ENCODE peak calls at places on chromosome 11, in ten cellular contexts. One of them, this sample, is unnamed.

GRCh38 chr11:61587541-61587941 is 6.7 kb upstream of the SYT7 start:
- DNase-seq in sigmoid colon: peak
- DNase-seq in lower lobe of right lung: peak
- DNase-seq in Peyer's patch: peak
- DNase-seq in psoas muscle: peak
- DNase-seq in mammary epithelial cell: no peak
- DNase-seq in GM12878: no peak
- DNase-seq in WTC11: peak
- DNase-seq in astrocyte of the spinal cord: no peak
- DNase-seq in tibial nerve: no peak
- DNase-seq in this sample: no peak

GRCh38 chr11:92227233-92227593 is 2.6 kb downstream of the FAT3 start:
- DNase-seq in sigmoid colon: no peak
- DNase-seq in lower lobe of right lung: no peak
- DNase-seq in Peyer's patch: no peak
- DNase-seq in psoas muscle: no peak
- DNase-seq in mammary epithelial cell: no peak
- DNase-seq in GM12878: no peak
- DNase-seq in WTC11: peak
- DNase-seq in astrocyte of the spinal cord: no peak
- DNase-seq in tibial nerve: no peak
- DNase-seq in this sample: no peak

GRCh38 chr11:721913-722811 is 16.1 kb downstream of the EPS8L2 start:
- DNase-seq in sigmoid colon: no peak
- DNase-seq in lower lobe of right lung: peak
- DNase-seq in Peyer's patch: peak
- DNase-seq in psoas muscle: peak
- DNase-seq in mammary epithelial cell: no peak
- DNase-seq in GM12878: no peak
- DNase-seq in WTC11: no peak
- DNase-seq in astrocyte of the spinal cord: no peak
- DNase-seq in tibial nerve: no peak
- DNase-seq in this sample: no peak

GRCh38 chr11:130522284-130522961 is 74.0 kb downstream of the ADAMTS15 start:
- DNase-seq in sigmoid colon: peak
- DNase-seq in lower lobe of right lung: peak
- DNase-seq in Peyer's patch: peak
- DNase-seq in psoas muscle: peak
- DNase-seq in mammary epithelial cell: peak
- DNase-seq in GM12878: no peak
- DNase-seq in WTC11: peak
- DNase-seq in astrocyte of the spinal cord: peak
- DNase-seq in tibial nerve: peak
- DNase-seq in this sample: no peak

GRCh38 chr11:35047179-35047578 is 91.8 kb upstream of the CD44 start:
- DNase-seq in sigmoid colon: no peak
- DNase-seq in lower lobe of right lung: no peak
- DNase-seq in Peyer's patch: peak
- DNase-seq in psoas muscle: no peak
- DNase-seq in mammary epithelial cell: no peak
- DNase-seq in GM12878: no peak
- DNase-seq in WTC11: no peak
- DNase-seq in astrocyte of the spinal cord: no peak
- DNase-seq in tibial nerve: no peak
- DNase-seq in this sample: no peak

GRCh38 chr11:71321433-71322191 is 69.2 kb upstream of the SHANK2 start:
- DNase-seq in sigmoid colon: peak
- DNase-seq in lower lobe of right lung: no peak
- DNase-seq in Peyer's patch: no peak
- DNase-seq in psoas muscle: no peak
- DNase-seq in mammary epithelial cell: no peak
- DNase-seq in GM12878: no peak
- DNase-seq in WTC11: no peak
- DNase-seq in astrocyte of the spinal cord: no peak
- DNase-seq in tibial nerve: no peak
- DNase-seq in this sample: no peak

GRCh38 chr11:66068923-66069714 is 953 bp upstream of the PACS1 start:
- DNase-seq in sigmoid colon: no peak
- DNase-seq in lower lobe of right lung: no peak
- DNase-seq in Peyer's patch: peak
- DNase-seq in psoas muscle: peak
- DNase-seq in mammary epithelial cell: peak
- DNase-seq in GM12878: no peak
- DNase-seq in WTC11: peak
- DNase-seq in astrocyte of the spinal cord: peak
- DNase-seq in tibial nerve: no peak
- DNase-seq in this sample: peak

GRCh38 chr11:44389963-44390605 is 80.1 kb upstream of the ALX4 start:
- DNase-seq in sigmoid colon: no peak
- DNase-seq in lower lobe of right lung: no peak
- DNase-seq in Peyer's patch: no peak
- DNase-seq in psoas muscle: no peak
- DNase-seq in mammary epithelial cell: no peak
- DNase-seq in GM12878: no peak
- DNase-seq in WTC11: no peak
- DNase-seq in astrocyte of the spinal cord: no peak
- DNase-seq in tibial nerve: no peak
- DNase-seq in this sample: no peak

GRCh38 chr11:2208691-2209369 is 37.2 kb upstream of the TH start:
- DNase-seq in sigmoid colon: peak
- DNase-seq in lower lobe of right lung: peak
- DNase-seq in Peyer's patch: peak
- DNase-seq in psoas muscle: no peak
- DNase-seq in mammary epithelial cell: peak
- DNase-seq in GM12878: no peak
- DNase-seq in WTC11: no peak
- DNase-seq in astrocyte of the spinal cord: no peak
- DNase-seq in tibial nerve: peak
- DNase-seq in this sample: peak
- TF ChIP-seq CTCF in sigmoid colon: no peak
- TF ChIP-seq CTCF in lower lobe of right lung: no peak
- TF ChIP-seq CTCF in Peyer's patch: no peak
- TF ChIP-seq CTCF in psoas muscle: no peak
- TF ChIP-seq CTCF in mammary epithelial cell: peak
- TF ChIP-seq CTCF in GM12878: no peak
- TF ChIP-seq CTCF in WTC11: no peak
- TF ChIP-seq CTCF in astrocyte of the spinal cord: no peak
- TF ChIP-seq CTCF in tibial nerve: no peak
- TF ChIP-seq CTCF in this sample: no peak

DNA sequence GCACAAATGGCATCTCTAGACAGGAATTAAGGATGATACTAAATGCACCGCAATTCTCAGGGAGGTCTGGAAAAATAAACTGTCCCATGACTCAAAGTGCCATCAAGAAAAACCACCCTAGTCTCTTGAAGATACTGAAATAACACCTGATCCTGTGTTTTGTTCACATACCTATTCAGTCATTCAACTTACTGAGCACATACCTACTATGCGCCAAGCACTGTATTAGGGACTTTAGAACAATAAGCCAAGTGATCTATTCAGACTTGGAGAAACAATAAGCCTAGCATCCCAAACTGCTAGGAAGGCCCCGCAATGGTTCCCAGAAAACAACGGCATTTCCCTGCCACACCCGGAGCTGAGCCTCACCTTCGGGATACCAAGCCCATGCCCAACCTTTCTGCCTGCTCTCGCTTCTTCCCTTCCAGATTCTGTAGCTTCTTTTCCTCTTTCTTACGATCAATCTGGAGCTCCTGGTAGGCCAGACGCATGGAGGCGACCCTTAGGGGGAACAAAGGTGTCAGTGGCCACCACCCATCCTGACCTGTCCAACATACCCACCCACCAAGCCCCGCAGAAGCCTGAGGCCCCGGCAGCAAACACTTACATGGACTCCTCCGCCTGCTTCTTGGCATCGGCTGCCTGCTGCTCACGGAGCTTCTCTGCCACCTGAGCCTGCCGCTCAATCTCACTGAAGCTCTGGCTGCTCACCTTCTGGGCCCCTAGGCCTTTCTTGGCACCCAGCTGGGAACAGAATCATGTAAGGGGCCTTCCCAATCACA is 5.4 kb downstream of the ARFGAP2 start:
- DNase-seq in sigmoid colon: no peak
- DNase-seq in lower lobe of right lung: no peak
- DNase-seq in Peyer's patch: no peak
- DNase-seq in psoas muscle: no peak
- DNase-seq in mammary epithelial cell: no peak
- DNase-seq in GM12878: no peak
- DNase-seq in WTC11: no peak
- DNase-seq in astrocyte of the spinal cord: no peak
- DNase-seq in tibial nerve: no peak
- DNase-seq in this sample: no peak
- TF ChIP-seq CTCF in sigmoid colon: no peak
- TF ChIP-seq CTCF in lower lobe of right lung: no peak
- TF ChIP-seq CTCF in Peyer's patch: no peak
- TF ChIP-seq CTCF in psoas muscle: no peak
- TF ChIP-seq CTCF in mammary epithelial cell: no peak
- TF ChIP-seq CTCF in GM12878: no peak
- TF ChIP-seq CTCF in WTC11: no peak
- TF ChIP-seq CTCF in astrocyte of the spinal cord: no peak
- TF ChIP-seq CTCF in tibial nerve: no peak
- TF ChIP-seq CTCF in this sample: no peak

GRCh38 chr11:64794526-64794925 is 8.5 kb downstream of the MAP4K2 start:
- DNase-seq in sigmoid colon: no peak
- DNase-seq in lower lobe of right lung: peak
- DNase-seq in Peyer's patch: no peak
- DNase-seq in psoas muscle: no peak
- DNase-seq in mammary epithelial cell: no peak
- DNase-seq in GM12878: no peak
- DNase-seq in WTC11: no peak
- DNase-seq in astrocyte of the spinal cord: no peak
- DNase-seq in tibial nerve: no peak
- DNase-seq in this sample: no peak

GRCh38 chr11:64796047-64796756 is 6.8 kb downstream of the MAP4K2 start:
- DNase-seq in sigmoid colon: no peak
- DNase-seq in lower lobe of right lung: peak
- DNase-seq in Peyer's patch: no peak
- DNase-seq in psoas muscle: no peak
- DNase-seq in mammary epithelial cell: no peak
- DNase-seq in GM12878: no peak
- DNase-seq in WTC11: no peak
- DNase-seq in astrocyte of the spinal cord: no peak
- DNase-seq in tibial nerve: no peak
- DNase-seq in this sample: no peak

GRCh38 chr11:64792482-64792881 is 10.5 kb downstream of the MAP4K2 start:
- DNase-seq in sigmoid colon: no peak
- DNase-seq in lower lobe of right lung: peak
- DNase-seq in Peyer's patch: no peak
- DNase-seq in psoas muscle: no peak
- DNase-seq in mammary epithelial cell: no peak
- DNase-seq in GM12878: no peak
- DNase-seq in WTC11: no peak
- DNase-seq in astrocyte of the spinal cord: no peak
- DNase-seq in tibial nerve: no peak
- DNase-seq in this sample: no peak

GRCh38 chr11:64791781-64792291 is 11.2 kb downstream of the MAP4K2 start:
- DNase-seq in sigmoid colon: peak
- DNase-seq in lower lobe of right lung: peak
- DNase-seq in Peyer's patch: no peak
- DNase-seq in psoas muscle: no peak
- DNase-seq in mammary epithelial cell: no peak
- DNase-seq in GM12878: no peak
- DNase-seq in WTC11: no peak
- DNase-seq in astrocyte of the spinal cord: no peak
- DNase-seq in tibial nerve: no peak
- DNase-seq in this sample: no peak

GRCh38 chr11:64793271-64794160 is 9.5 kb downstream of the MAP4K2 start:
- DNase-seq in sigmoid colon: peak
- DNase-seq in lower lobe of right lung: peak
- DNase-seq in Peyer's patch: no peak
- DNase-seq in psoas muscle: no peak
- DNase-seq in mammary epithelial cell: no peak
- DNase-seq in GM12878: no peak
- DNase-seq in WTC11: no peak
- DNase-seq in astrocyte of the spinal cord: no peak
- DNase-seq in tibial nerve: no peak
- DNase-seq in this sample: no peak
- TF ChIP-seq CTCF in sigmoid colon: no peak
- TF ChIP-seq CTCF in lower lobe of right lung: no peak
- TF ChIP-seq CTCF in Peyer's patch: no peak
- TF ChIP-seq CTCF in psoas muscle: no peak
- TF ChIP-seq CTCF in mammary epithelial cell: no peak
- TF ChIP-seq CTCF in GM12878: no peak
- TF ChIP-seq CTCF in WTC11: no peak
- TF ChIP-seq CTCF in astrocyte of the spinal cord: no peak
- TF ChIP-seq CTCF in tibial nerve: no peak
- TF ChIP-seq CTCF in this sample: no peak

DNA sequence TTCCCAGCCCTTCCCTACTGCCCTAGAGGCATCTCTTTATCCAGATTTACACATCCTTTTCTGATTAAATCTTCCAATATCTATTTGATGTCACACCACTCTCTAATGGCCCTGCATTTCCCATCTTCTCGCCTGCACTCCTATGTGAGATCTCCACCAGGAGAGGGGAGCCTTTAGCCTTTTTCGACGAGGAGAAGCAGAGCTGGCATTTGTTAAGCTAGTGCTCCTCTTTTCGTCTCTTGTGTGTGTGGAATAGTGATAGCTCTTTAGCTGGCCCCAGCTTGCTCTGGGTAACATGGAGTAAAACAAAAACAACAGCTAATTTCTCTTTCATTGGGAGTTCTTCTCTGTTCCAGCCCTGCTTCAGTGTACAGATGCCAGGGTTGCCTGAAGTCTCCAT is 536.5 kb downstream of the NTM start:
- DNase-seq in sigmoid colon: no peak
- DNase-seq in lower lobe of right lung: no peak
- DNase-seq in Peyer's patch: no peak
- DNase-seq in psoas muscle: no peak
- DNase-seq in mammary epithelial cell: no peak
- DNase-seq in GM12878: no peak
- DNase-seq in WTC11: no peak
- DNase-seq in astrocyte of the spinal cord: peak
- DNase-seq in tibial nerve: no peak
- DNase-seq in this sample: no peak
- TF ChIP-seq CTCF in sigmoid colon: no peak
- TF ChIP-seq CTCF in lower lobe of right lung: no peak
- TF ChIP-seq CTCF in Peyer's patch: no peak
- TF ChIP-seq CTCF in psoas muscle: no peak
- TF ChIP-seq CTCF in mammary epithelial cell: no peak
- TF ChIP-seq CTCF in GM12878: peak
- TF ChIP-seq CTCF in WTC11: no peak
- TF ChIP-seq CTCF in astrocyte of the spinal cord: peak
- TF ChIP-seq CTCF in tibial nerve: no peak
- TF ChIP-seq CTCF in this sample: no peak